ENCODE peak calls at places on chromosomes 11 and 22, in eight cellular contexts. M is HFF-Myc, S is IMR-90, W is HCT116, A is choroid plexus epithelial cell, Z is ovary, L is dorsolateral prefrontal cortex, H is breast epithelium. I is an unnamed sample.

GRCh38 chr11:23078289-23078971 is 218.2 kb upstream of the CCDC179 start:
- DNase-seq in M (peak), S (peak), W (no peak), A (peak), Z (no peak), L (no peak), H (no peak), I (peak)

GRCh38 chr11:121018746-121019145 is 5.2 kb upstream of the TBCEL start:
- DNase-seq in M (no peak), S (no peak), W (no peak), A (no peak), Z (no peak), L (no peak), H (no peak), I (no peak)

GRCh38 chr11:27375370-27375769 is 12.4 kb upstream of the CCDC34 start:
- DNase-seq in M (no peak), S (no peak), W (no peak), A (no peak), Z (no peak), L (no peak), H (no peak), I (no peak)

GRCh38 chr11:123943738-123944137 is at the start of gene OR6T1:
- DNase-seq in M (no peak), S (no peak), W (no peak), A (no peak), Z (no peak), L (no peak), H (no peak), I (no peak)

GRCh38 chr11:41498726-41499125 is 39.3 kb upstream of the LRRC4C start:
- DNase-seq in M (no peak), S (no peak), W (no peak), A (peak), Z (no peak), L (no peak), H (no peak), I (peak)

GRCh38 chr11:6219359-6219758 is 14.0 kb downstream of the C11orf42 start:
- DNase-seq in M (peak), S (peak), W (no peak), A (peak), Z (no peak), L (no peak), H (no peak), I (peak)

GRCh38 chr11:64007160-64007628 is 21.0 kb downstream of the OTUB1 start:
- DNase-seq in M (no peak), S (no peak), W (no peak), A (no peak), Z (no peak), L (no peak), H (no peak), I (peak)

GRCh38 chr22:41557401-41558240 is 3.2 kb upstream of the CSDC2 start:
- DNase-seq in M (no peak), S (peak), W (no peak), A (peak), Z (peak), L (peak), H (no peak), I (peak)

GRCh38 chr11:68010058-68011041 is at the start of gene ALDH3B1:
- DNase-seq in M (peak), S (peak), W (peak), A (peak), Z (peak), L (peak), H (peak), I (peak)

GRCh38 chr11:126163074-126163700 is 48.3 kb downstream of the RPUSD4 start:
- DNase-seq in M (peak), S (peak), W (no peak), A (peak), Z (no peak), L (peak), H (no peak), I (peak)

GRCh38 chr11:36356201-36356600 is 60.1 kb downstream of the PRR5L start:
- DNase-seq in M (no peak), S (no peak), W (no peak), A (peak), Z (no peak), L (no peak), H (no peak), I (peak)

GRCh38 chr22:23673826-23674690 is 16.8 kb upstream of the RGL4 start:
- DNase-seq in M (no peak), S (no peak), W (no peak), A (peak), Z (no peak), L (no peak), H (no peak), I (no peak)

GRCh38 chr11:121067912-121068652 is 33.0 kb upstream of the TECTA start:
- DNase-seq in M (no peak), S (no peak), W (no peak), A (peak), Z (no peak), L (no peak), H (no peak), I (no peak)

GRCh38 chr11:61899146-61899841 is 7.9 kb upstream of the FADS3 start:
- DNase-seq in M (peak), S (peak), W (peak), A (peak), Z (peak), L (peak), H (peak), I (peak)

GRCh38 chr11:35721576-35722341 is 59.2 kb downstream of the TRIM44 start:
- DNase-seq in M (no peak), S (peak), W (no peak), A (peak), Z (no peak), L (no peak), H (no peak), I (peak)

GRCh38 chr22:36982136-36982535 is 37.1 kb downstream of the TST start:
- DNase-seq in M (no peak), S (no peak), W (no peak), A (no peak), Z (no peak), L (no peak), H (no peak), I (no peak)

GRCh38 chr22:46390105-46390651 is 54.7 kb downstream of the TRMU start:
- DNase-seq in M (no peak), S (no peak), W (no peak), A (no peak), Z (no peak), L (no peak), H (no peak), I (no peak)
- H3K4me3 ChIP-seq in M (no peak), S (no peak), W (no peak), A (no peak), Z (no peak), L (no peak), H (peak), I (no peak)

GRCh38 chr11:44938066-44938691 is 12.5 kb downstream of the TP53I11 start:
- DNase-seq in M (no peak), S (no peak), W (no peak), A (no peak), Z (no peak), L (no peak), H (no peak), I (no peak)

GRCh38 chr11:44941286-44942021 is 9.2 kb downstream of the TP53I11 start:
- DNase-seq in M (no peak), S (no peak), W (no peak), A (no peak), Z (no peak), L (no peak), H (no peak), I (no peak)

GRCh38 chr11:44940424-44940823 is 10.3 kb downstream of the TP53I11 start:
- DNase-seq in M (no peak), S (no peak), W (no peak), A (no peak), Z (no peak), L (no peak), H (no peak), I (no peak)

GRCh38 chr11:44940835-44941234 is 9.8 kb downstream of the TP53I11 start:
- DNase-seq in M (no peak), S (no peak), W (no peak), A (no peak), Z (no peak), L (no peak), H (no peak), I (no peak)

DNA sequence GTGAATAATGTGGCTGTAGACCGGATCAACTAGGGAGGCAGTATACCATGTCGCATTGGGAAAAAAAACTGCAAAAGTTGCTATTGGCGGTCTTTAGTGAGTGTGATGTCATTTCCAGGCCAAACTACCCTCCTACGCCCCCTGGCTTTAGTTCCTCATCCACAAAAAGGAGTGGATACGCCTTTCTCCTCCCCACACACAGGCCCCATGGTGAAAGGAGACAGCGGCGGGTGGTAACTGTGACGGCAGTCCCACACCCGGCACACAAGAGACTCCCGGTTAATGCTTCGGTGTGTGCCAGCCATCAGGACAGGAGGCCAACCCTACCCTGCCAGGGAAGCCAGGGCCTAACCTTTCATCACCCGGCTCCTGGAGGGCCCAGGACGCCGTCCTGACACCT is 11.0 kb downstream of the TP53I11 start:
- DNase-seq in M (no peak), S (no peak), W (no peak), A (no peak), Z (no peak), L (no peak), H (no peak), I (peak)
- TF ChIP-seq CTCF in M (peak), S (no peak), W (peak), A (peak), Z (no peak), L (no peak), H (no peak), I (peak)

DNA sequence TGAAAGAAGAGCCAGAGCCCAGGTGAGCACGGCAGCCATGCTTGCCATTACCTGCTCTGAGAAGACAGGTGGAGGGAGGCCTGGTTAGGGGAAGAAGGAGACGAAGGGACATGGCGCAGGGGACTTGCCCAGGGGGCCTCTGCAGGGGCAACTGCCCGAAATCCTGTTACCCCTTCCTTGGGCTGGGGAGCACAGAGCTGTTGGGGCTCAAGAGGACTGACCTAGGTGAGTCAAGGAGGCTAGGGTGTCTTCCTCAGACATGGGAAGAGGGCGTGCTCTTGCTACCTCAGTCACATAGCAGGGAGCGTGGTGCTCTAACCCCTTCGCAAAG is at the start of gene APOA5:
- DNase-seq in M (no peak), S (no peak), W (no peak), A (no peak), Z (no peak), L (no peak), H (no peak), I (no peak)
- H3K4me3 ChIP-seq in M (no peak), S (no peak), W (no peak), A (peak), Z (no peak), L (peak), H (peak), I (no peak)

GRCh38 chr11:17906436-17906835 is 106.4 kb downstream of the SERGEF start:
- DNase-seq in M (no peak), S (no peak), W (no peak), A (no peak), Z (no peak), L (peak), H (peak), I (no peak)
- TF ChIP-seq CTCF in M (no peak), S (peak), W (no peak), A (peak), Z (no peak), L (peak), H (peak), I (no peak)

GRCh38 chr11:114400222-114400973 is at the start of the genes C11orf71 and RBM7:
- DNase-seq in M (peak), S (peak), W (peak), A (peak), Z (peak), L (peak), H (peak), I (peak)

GRCh38 chr11:114399490-114399889 is 821 bp downstream of the C11orf71 start:
- DNase-seq in M (no peak), S (no peak), W (no peak), A (no peak), Z (no peak), L (no peak), H (no peak), I (no peak)

GRCh38 chr11:114397349-114397982 is 2.8 kb downstream of the C11orf71 start:
- DNase-seq in M (no peak), S (no peak), W (no peak), A (no peak), Z (no peak), L (no peak), H (no peak), I (no peak)

GRCh38 chr11:114399903-114400221 is 449 bp downstream of the C11orf71 start:
- DNase-seq in M (no peak), S (no peak), W (no peak), A (peak), Z (no peak), L (no peak), H (peak), I (no peak)

DNA sequence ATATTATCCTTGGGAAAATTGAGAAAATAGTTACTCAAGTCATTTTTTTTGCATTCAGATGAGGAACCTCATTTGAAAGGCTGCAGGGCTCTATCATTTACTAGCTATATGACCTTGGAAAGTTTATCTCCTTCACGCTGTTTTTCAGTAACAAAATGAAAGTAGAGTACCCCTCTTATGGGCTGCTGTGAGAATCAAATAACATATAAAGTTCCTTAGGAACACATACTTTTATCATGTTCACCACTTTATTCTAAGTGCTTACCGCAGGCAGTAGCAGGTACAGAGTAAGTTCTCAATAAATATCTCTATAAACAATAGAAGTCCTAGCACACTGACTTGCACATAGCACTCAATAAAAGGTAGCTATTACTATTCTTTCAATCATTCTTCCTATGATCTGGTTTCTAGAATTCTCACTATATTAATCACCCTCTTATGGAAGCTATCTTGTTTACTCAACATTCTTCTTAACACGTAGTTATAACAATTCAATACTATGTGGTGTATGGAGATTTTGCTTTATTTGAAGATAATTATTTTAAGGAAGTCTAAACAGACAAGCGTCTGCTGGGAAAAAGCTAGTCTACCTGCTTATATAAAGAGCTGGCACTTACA is 1.9 kb downstream of the C11orf71 start:
- DNase-seq in M (no peak), S (no peak), W (no peak), A (no peak), Z (no peak), L (no peak), H (no peak), I (no peak)
- H3K4me3 ChIP-seq in M (peak), S (peak), W (no peak), A (no peak), Z (no peak), L (peak), H (no peak), I (peak)

GRCh38 chr11:127683321-127683720 is 682.8 kb upstream of the KIRREL3 start:
- DNase-seq in M (no peak), S (no peak), W (no peak), A (no peak), Z (no peak), L (no peak), H (no peak), I (no peak)
- TF ChIP-seq CTCF in M (no peak), S (no peak), W (no peak), A (no peak), Z (no peak), L (no peak), H (no peak), I (no peak)